ENCODE peak calls at places on chromosomes 1 and 21, in nine cellular contexts. One of them, this sample, is unnamed.
A peak's percentile ranks its signal among the peaks of the same experiment; 100 is the strongest.

GRCh38 chr1:206633708-206634121 is 1.6 kb upstream of the DYRK3 start:
- DNase-seq in activated CD4-positive, alpha-beta T cell treated with anti-CD3 and anti-CD28 coated beads, Interleukin-2, amount 50 U/mL, for 4 hours: no peak
- DNase-seq in retina: no peak
- DNase-seq in mammary epithelial cell: peak; percentile 97
- DNase-seq in fibroblast of the aortic adventitia: peak; percentile 95
- DNase-seq in activated T-cell treated with anti-CD3 and anti-CD28 coated beads for 1 hour: no peak
- DNase-seq in Right ventricle myocardium superior: no peak
- DNase-seq in mesothelial cell of epicardium: no peak
- DNase-seq in AG20443: peak; percentile 72
- DNase-seq in this sample: no peak

GRCh38 chr1:195709821-195710220 is 898.4 kb downstream of the KCNT2 start:
- DNase-seq in activated CD4-positive, alpha-beta T cell treated with anti-CD3 and anti-CD28 coated beads, Interleukin-2, amount 50 U/mL, for 4 hours: no peak
- DNase-seq in retina: no peak
- DNase-seq in mammary epithelial cell: no peak
- DNase-seq in fibroblast of the aortic adventitia: no peak
- DNase-seq in activated T-cell treated with anti-CD3 and anti-CD28 coated beads for 1 hour: no peak
- DNase-seq in Right ventricle myocardium superior: no peak
- DNase-seq in mesothelial cell of epicardium: no peak
- DNase-seq in AG20443: no peak
- DNase-seq in this sample: no peak

GRCh38 chr21:41766883-41767605 is at the start of gene RIPK4:
- DNase-seq in activated CD4-positive, alpha-beta T cell treated with anti-CD3 and anti-CD28 coated beads, Interleukin-2, amount 50 U/mL, for 4 hours: peak; percentile 55
- DNase-seq in retina: no peak
- DNase-seq in mammary epithelial cell: peak; percentile 93
- DNase-seq in fibroblast of the aortic adventitia: peak; percentile 13
- DNase-seq in activated T-cell treated with anti-CD3 and anti-CD28 coated beads for 1 hour: peak; percentile 48
- DNase-seq in Right ventricle myocardium superior: no peak
- DNase-seq in mesothelial cell of epicardium: peak; percentile 65
- DNase-seq in AG20443: peak; percentile 91
- DNase-seq in this sample: peak; percentile 88

GRCh38 chr1:167196185-167196584 is 24.5 kb upstream of the POU2F1 start:
- DNase-seq in activated CD4-positive, alpha-beta T cell treated with anti-CD3 and anti-CD28 coated beads, Interleukin-2, amount 50 U/mL, for 4 hours: no peak
- DNase-seq in retina: no peak
- DNase-seq in mammary epithelial cell: peak; percentile 53
- DNase-seq in fibroblast of the aortic adventitia: no peak
- DNase-seq in activated T-cell treated with anti-CD3 and anti-CD28 coated beads for 1 hour: no peak
- DNase-seq in Right ventricle myocardium superior: no peak
- DNase-seq in mesothelial cell of epicardium: no peak
- DNase-seq in AG20443: no peak
- DNase-seq in this sample: no peak

GRCh38 chr1:212920895-212921294 is 29.4 kb upstream of the VASH2 start:
- DNase-seq in activated CD4-positive, alpha-beta T cell treated with anti-CD3 and anti-CD28 coated beads, Interleukin-2, amount 50 U/mL, for 4 hours: no peak
- DNase-seq in retina: no peak
- DNase-seq in mammary epithelial cell: no peak
- DNase-seq in fibroblast of the aortic adventitia: no peak
- DNase-seq in activated T-cell treated with anti-CD3 and anti-CD28 coated beads for 1 hour: no peak
- DNase-seq in Right ventricle myocardium superior: no peak
- DNase-seq in mesothelial cell of epicardium: no peak
- DNase-seq in AG20443: no peak
- DNase-seq in this sample: peak; percentile 53

GRCh38 chr1:184932319-184932718 is 42.0 kb downstream of the NIBAN1 start:
- DNase-seq in activated CD4-positive, alpha-beta T cell treated with anti-CD3 and anti-CD28 coated beads, Interleukin-2, amount 50 U/mL, for 4 hours: no peak
- DNase-seq in retina: no peak
- DNase-seq in mammary epithelial cell: no peak
- DNase-seq in fibroblast of the aortic adventitia: no peak
- DNase-seq in activated T-cell treated with anti-CD3 and anti-CD28 coated beads for 1 hour: no peak
- DNase-seq in Right ventricle myocardium superior: no peak
- DNase-seq in mesothelial cell of epicardium: no peak
- DNase-seq in AG20443: no peak
- DNase-seq in this sample: no peak

GRCh38 chr1:38817958-38818705 is 41.4 kb downstream of the RRAGC start:
- DNase-seq in activated CD4-positive, alpha-beta T cell treated with anti-CD3 and anti-CD28 coated beads, Interleukin-2, amount 50 U/mL, for 4 hours: peak; percentile 21
- DNase-seq in retina: peak; percentile 91
- DNase-seq in mammary epithelial cell: no peak
- DNase-seq in fibroblast of the aortic adventitia: no peak
- DNase-seq in activated T-cell treated with anti-CD3 and anti-CD28 coated beads for 1 hour: peak; percentile 27
- DNase-seq in Right ventricle myocardium superior: peak; percentile 61
- DNase-seq in mesothelial cell of epicardium: peak; percentile 59
- DNase-seq in AG20443: peak; percentile 80
- DNase-seq in this sample: peak; percentile 82

GRCh38 chr1:153368477-153368876 is 6.9 kb downstream of the S100A12 start:
- DNase-seq in activated CD4-positive, alpha-beta T cell treated with anti-CD3 and anti-CD28 coated beads, Interleukin-2, amount 50 U/mL, for 4 hours: no peak
- DNase-seq in retina: no peak
- DNase-seq in mammary epithelial cell: no peak
- DNase-seq in fibroblast of the aortic adventitia: no peak
- DNase-seq in activated T-cell treated with anti-CD3 and anti-CD28 coated beads for 1 hour: no peak
- DNase-seq in Right ventricle myocardium superior: no peak
- DNase-seq in mesothelial cell of epicardium: no peak
- DNase-seq in AG20443: no peak
- DNase-seq in this sample: no peak

GRCh38 chr1:205748398-205749093 is 1.4 kb downstream of the NUCKS1 start:
- DNase-seq in activated CD4-positive, alpha-beta T cell treated with anti-CD3 and anti-CD28 coated beads, Interleukin-2, amount 50 U/mL, for 4 hours: no peak
- DNase-seq in retina: no peak
- DNase-seq in mammary epithelial cell: peak; percentile 50
- DNase-seq in fibroblast of the aortic adventitia: peak; percentile 91
- DNase-seq in activated T-cell treated with anti-CD3 and anti-CD28 coated beads for 1 hour: no peak
- DNase-seq in Right ventricle myocardium superior: no peak
- DNase-seq in mesothelial cell of epicardium: no peak
- DNase-seq in AG20443: peak; percentile 45
- DNase-seq in this sample: peak; percentile 28

GRCh38 chr1:22710688-22711024 is at the start of gene EPHB2:
- DNase-seq in activated CD4-positive, alpha-beta T cell treated with anti-CD3 and anti-CD28 coated beads, Interleukin-2, amount 50 U/mL, for 4 hours: no peak
- DNase-seq in retina: no peak
- DNase-seq in mammary epithelial cell: peak; percentile 24
- DNase-seq in fibroblast of the aortic adventitia: peak; percentile 30
- DNase-seq in activated T-cell treated with anti-CD3 and anti-CD28 coated beads for 1 hour: no peak
- DNase-seq in Right ventricle myocardium superior: peak; percentile 66
- DNase-seq in mesothelial cell of epicardium: no peak
- DNase-seq in AG20443: peak; percentile 93
- DNase-seq in this sample: peak; percentile 79

GRCh38 chr1:221611930-221612777 is 129.7 kb downstream of the DUSP10 start:
- DNase-seq in activated CD4-positive, alpha-beta T cell treated with anti-CD3 and anti-CD28 coated beads, Interleukin-2, amount 50 U/mL, for 4 hours: no peak
- DNase-seq in retina: no peak
- DNase-seq in mammary epithelial cell: peak; percentile 79
- DNase-seq in fibroblast of the aortic adventitia: peak; percentile 90
- DNase-seq in activated T-cell treated with anti-CD3 and anti-CD28 coated beads for 1 hour: no peak
- DNase-seq in Right ventricle myocardium superior: peak; percentile 65
- DNase-seq in mesothelial cell of epicardium: no peak
- DNase-seq in AG20443: peak; percentile 90
- DNase-seq in this sample: peak; percentile 59

GRCh38 chr1:115911298-115911697 is 65.0 kb upstream of the SLC22A15 start:
- DNase-seq in activated CD4-positive, alpha-beta T cell treated with anti-CD3 and anti-CD28 coated beads, Interleukin-2, amount 50 U/mL, for 4 hours: no peak
- DNase-seq in retina: peak; percentile 41
- DNase-seq in mammary epithelial cell: peak; percentile 26
- DNase-seq in fibroblast of the aortic adventitia: no peak
- DNase-seq in activated T-cell treated with anti-CD3 and anti-CD28 coated beads for 1 hour: no peak
- DNase-seq in Right ventricle myocardium superior: no peak
- DNase-seq in mesothelial cell of epicardium: no peak
- DNase-seq in AG20443: no peak
- DNase-seq in this sample: no peak

GRCh38 chr21:42695324-42696025 is 42.1 kb downstream of the PDE9A start:
- DNase-seq in activated CD4-positive, alpha-beta T cell treated with anti-CD3 and anti-CD28 coated beads, Interleukin-2, amount 50 U/mL, for 4 hours: no peak
- DNase-seq in retina: no peak
- DNase-seq in mammary epithelial cell: peak; percentile 43
- DNase-seq in fibroblast of the aortic adventitia: peak; percentile 30
- DNase-seq in activated T-cell treated with anti-CD3 and anti-CD28 coated beads for 1 hour: no peak
- DNase-seq in Right ventricle myocardium superior: no peak
- DNase-seq in mesothelial cell of epicardium: no peak
- DNase-seq in AG20443: no peak
- DNase-seq in this sample: no peak

GRCh38 chr1:9651565-9652378 is at the start of gene PIK3CD:
- DNase-seq in activated CD4-positive, alpha-beta T cell treated with anti-CD3 and anti-CD28 coated beads, Interleukin-2, amount 50 U/mL, for 4 hours: peak; percentile 27
- DNase-seq in retina: peak; percentile 75
- DNase-seq in mammary epithelial cell: peak; percentile 25
- DNase-seq in fibroblast of the aortic adventitia: peak; percentile 11
- DNase-seq in activated T-cell treated with anti-CD3 and anti-CD28 coated beads for 1 hour: peak; percentile 25
- DNase-seq in Right ventricle myocardium superior: peak; percentile 60
- DNase-seq in mesothelial cell of epicardium: peak; percentile 34
- DNase-seq in AG20443: peak; percentile 69
- DNase-seq in this sample: peak; percentile 62

GRCh38 chr1:51100264-51100880 is 1.7 kb upstream of the C1orf185 start:
- DNase-seq in activated CD4-positive, alpha-beta T cell treated with anti-CD3 and anti-CD28 coated beads, Interleukin-2, amount 50 U/mL, for 4 hours: no peak
- DNase-seq in retina: no peak
- DNase-seq in mammary epithelial cell: no peak
- DNase-seq in fibroblast of the aortic adventitia: no peak
- DNase-seq in activated T-cell treated with anti-CD3 and anti-CD28 coated beads for 1 hour: no peak
- DNase-seq in Right ventricle myocardium superior: no peak
- DNase-seq in mesothelial cell of epicardium: no peak
- DNase-seq in AG20443: no peak
- DNase-seq in this sample: no peak

GRCh38 chr1:103256490-103256889 is 148.2 kb upstream of the COL11A1 start:
- DNase-seq in activated CD4-positive, alpha-beta T cell treated with anti-CD3 and anti-CD28 coated beads, Interleukin-2, amount 50 U/mL, for 4 hours: no peak
- DNase-seq in retina: no peak
- DNase-seq in mammary epithelial cell: no peak
- DNase-seq in fibroblast of the aortic adventitia: peak; percentile 25
- DNase-seq in activated T-cell treated with anti-CD3 and anti-CD28 coated beads for 1 hour: no peak
- DNase-seq in Right ventricle myocardium superior: no peak
- DNase-seq in mesothelial cell of epicardium: no peak
- DNase-seq in AG20443: no peak
- DNase-seq in this sample: no peak

GRCh38 chr21:45886610-45887026 is 95.0 kb upstream of the COL6A1 start:
- DNase-seq in activated CD4-positive, alpha-beta T cell treated with anti-CD3 and anti-CD28 coated beads, Interleukin-2, amount 50 U/mL, for 4 hours: peak; percentile 28
- DNase-seq in retina: no peak
- DNase-seq in mammary epithelial cell: no peak
- DNase-seq in fibroblast of the aortic adventitia: no peak
- DNase-seq in activated T-cell treated with anti-CD3 and anti-CD28 coated beads for 1 hour: no peak
- DNase-seq in Right ventricle myocardium superior: no peak
- DNase-seq in mesothelial cell of epicardium: no peak
- DNase-seq in AG20443: no peak
- DNase-seq in this sample: no peak

GRCh38 chr1:202616355-202616910 is 93.8 kb downstream of the SYT2 start:
- DNase-seq in activated CD4-positive, alpha-beta T cell treated with anti-CD3 and anti-CD28 coated beads, Interleukin-2, amount 50 U/mL, for 4 hours: no peak
- DNase-seq in retina: no peak
- DNase-seq in mammary epithelial cell: no peak
- DNase-seq in fibroblast of the aortic adventitia: no peak
- DNase-seq in activated T-cell treated with anti-CD3 and anti-CD28 coated beads for 1 hour: no peak
- DNase-seq in Right ventricle myocardium superior: no peak
- DNase-seq in mesothelial cell of epicardium: no peak
- DNase-seq in AG20443: no peak
- DNase-seq in this sample: no peak

GRCh38 chr1:35622510-35623171 is 18.7 kb downstream of the PSMB2 start:
- DNase-seq in activated CD4-positive, alpha-beta T cell treated with anti-CD3 and anti-CD28 coated beads, Interleukin-2, amount 50 U/mL, for 4 hours: no peak
- DNase-seq in retina: no peak
- DNase-seq in mammary epithelial cell: no peak
- DNase-seq in fibroblast of the aortic adventitia: no peak
- DNase-seq in activated T-cell treated with anti-CD3 and anti-CD28 coated beads for 1 hour: no peak
- DNase-seq in Right ventricle myocardium superior: no peak
- DNase-seq in mesothelial cell of epicardium: no peak
- DNase-seq in AG20443: no peak
- DNase-seq in this sample: no peak

GRCh38 chr1:37999434-38000232 is 5.7 kb downstream of the FHL3 start:
- DNase-seq in activated CD4-positive, alpha-beta T cell treated with anti-CD3 and anti-CD28 coated beads, Interleukin-2, amount 50 U/mL, for 4 hours: no peak
- DNase-seq in retina: no peak
- DNase-seq in mammary epithelial cell: no peak
- DNase-seq in fibroblast of the aortic adventitia: peak; percentile 76
- DNase-seq in activated T-cell treated with anti-CD3 and anti-CD28 coated beads for 1 hour: no peak
- DNase-seq in Right ventricle myocardium superior: peak; percentile 76
- DNase-seq in mesothelial cell of epicardium: no peak
- DNase-seq in AG20443: peak; percentile 42
- DNase-seq in this sample: no peak

GRCh38 chr1:25772692-25773245 is 27.2 kb upstream of the SELENON start:
- DNase-seq in activated CD4-positive, alpha-beta T cell treated with anti-CD3 and anti-CD28 coated beads, Interleukin-2, amount 50 U/mL, for 4 hours: no peak
- DNase-seq in retina: no peak
- DNase-seq in mammary epithelial cell: no peak
- DNase-seq in fibroblast of the aortic adventitia: no peak
- DNase-seq in activated T-cell treated with anti-CD3 and anti-CD28 coated beads for 1 hour: no peak
- DNase-seq in Right ventricle myocardium superior: no peak
- DNase-seq in mesothelial cell of epicardium: no peak
- DNase-seq in AG20443: no peak
- DNase-seq in this sample: no peak

GRCh38 chr1:81654147-81654546 is 146.6 kb upstream of the ADGRL2 start:
- DNase-seq in activated CD4-positive, alpha-beta T cell treated with anti-CD3 and anti-CD28 coated beads, Interleukin-2, amount 50 U/mL, for 4 hours: no peak
- DNase-seq in retina: no peak
- DNase-seq in mammary epithelial cell: peak; percentile 49
- DNase-seq in fibroblast of the aortic adventitia: no peak
- DNase-seq in activated T-cell treated with anti-CD3 and anti-CD28 coated beads for 1 hour: no peak
- DNase-seq in Right ventricle myocardium superior: no peak
- DNase-seq in mesothelial cell of epicardium: no peak
- DNase-seq in AG20443: no peak
- DNase-seq in this sample: no peak

GRCh38 chr1:40312238-40313205 is 4.6 kb downstream of the COL9A2 start:
- DNase-seq in activated CD4-positive, alpha-beta T cell treated with anti-CD3 and anti-CD28 coated beads, Interleukin-2, amount 50 U/mL, for 4 hours: no peak
- DNase-seq in retina: no peak
- DNase-seq in mammary epithelial cell: no peak
- DNase-seq in fibroblast of the aortic adventitia: no peak
- DNase-seq in activated T-cell treated with anti-CD3 and anti-CD28 coated beads for 1 hour: no peak
- DNase-seq in Right ventricle myocardium superior: peak; percentile 67
- DNase-seq in mesothelial cell of epicardium: no peak
- DNase-seq in AG20443: no peak
- DNase-seq in this sample: peak; percentile 6

GRCh38 chr1:36322085-36322785 is 1.2 kb downstream of the EVA1B start:
- DNase-seq in activated CD4-positive, alpha-beta T cell treated with anti-CD3 and anti-CD28 coated beads, Interleukin-2, amount 50 U/mL, for 4 hours: no peak
- DNase-seq in retina: peak; percentile 72
- DNase-seq in mammary epithelial cell: no peak
- DNase-seq in fibroblast of the aortic adventitia: no peak
- DNase-seq in activated T-cell treated with anti-CD3 and anti-CD28 coated beads for 1 hour: no peak
- DNase-seq in Right ventricle myocardium superior: no peak
- DNase-seq in mesothelial cell of epicardium: no peak
- DNase-seq in AG20443: peak; percentile 47
- DNase-seq in this sample: no peak

GRCh38 chr1:67339623-67340343 is 32.1 kb downstream of the IL12RB2 start:
- DNase-seq in activated CD4-positive, alpha-beta T cell treated with anti-CD3 and anti-CD28 coated beads, Interleukin-2, amount 50 U/mL, for 4 hours: no peak
- DNase-seq in retina: no peak
- DNase-seq in mammary epithelial cell: peak; percentile 75
- DNase-seq in fibroblast of the aortic adventitia: peak; percentile 49
- DNase-seq in activated T-cell treated with anti-CD3 and anti-CD28 coated beads for 1 hour: no peak
- DNase-seq in Right ventricle myocardium superior: no peak
- DNase-seq in mesothelial cell of epicardium: no peak
- DNase-seq in AG20443: peak; percentile 56
- DNase-seq in this sample: peak; percentile 32

GRCh38 chr1:7644906-7645750 is 126.0 kb upstream of the VAMP3 start:
- DNase-seq in activated CD4-positive, alpha-beta T cell treated with anti-CD3 and anti-CD28 coated beads, Interleukin-2, amount 50 U/mL, for 4 hours: no peak
- DNase-seq in retina: no peak
- DNase-seq in mammary epithelial cell: peak; percentile 9
- DNase-seq in fibroblast of the aortic adventitia: no peak
- DNase-seq in activated T-cell treated with anti-CD3 and anti-CD28 coated beads for 1 hour: no peak
- DNase-seq in Right ventricle myocardium superior: peak; percentile 75
- DNase-seq in mesothelial cell of epicardium: no peak
- DNase-seq in AG20443: no peak
- DNase-seq in this sample: no peak

GRCh38 chr21:27722095-27722494 is 755.2 kb upstream of the ADAMTS5 start:
- DNase-seq in activated CD4-positive, alpha-beta T cell treated with anti-CD3 and anti-CD28 coated beads, Interleukin-2, amount 50 U/mL, for 4 hours: no peak
- DNase-seq in retina: no peak
- DNase-seq in mammary epithelial cell: peak; percentile 40
- DNase-seq in fibroblast of the aortic adventitia: no peak
- DNase-seq in activated T-cell treated with anti-CD3 and anti-CD28 coated beads for 1 hour: no peak
- DNase-seq in Right ventricle myocardium superior: no peak
- DNase-seq in mesothelial cell of epicardium: no peak
- DNase-seq in AG20443: no peak
- DNase-seq in this sample: no peak

GRCh38 chr1:167065481-167065880 is 24.7 kb downstream of the GPA33 start:
- DNase-seq in activated CD4-positive, alpha-beta T cell treated with anti-CD3 and anti-CD28 coated beads, Interleukin-2, amount 50 U/mL, for 4 hours: no peak
- DNase-seq in retina: no peak
- DNase-seq in mammary epithelial cell: no peak
- DNase-seq in fibroblast of the aortic adventitia: no peak
- DNase-seq in activated T-cell treated with anti-CD3 and anti-CD28 coated beads for 1 hour: no peak
- DNase-seq in Right ventricle myocardium superior: no peak
- DNase-seq in mesothelial cell of epicardium: no peak
- DNase-seq in AG20443: no peak
- DNase-seq in this sample: no peak

GRCh38 chr1:214637722-214638473 is 34.9 kb downstream of the CENPF start:
- DNase-seq in activated CD4-positive, alpha-beta T cell treated with anti-CD3 and anti-CD28 coated beads, Interleukin-2, amount 50 U/mL, for 4 hours: no peak
- DNase-seq in retina: peak; percentile 11
- DNase-seq in mammary epithelial cell: peak; percentile 46
- DNase-seq in fibroblast of the aortic adventitia: peak; percentile 77
- DNase-seq in activated T-cell treated with anti-CD3 and anti-CD28 coated beads for 1 hour: peak; percentile 5
- DNase-seq in Right ventricle myocardium superior: no peak
- DNase-seq in mesothelial cell of epicardium: no peak
- DNase-seq in AG20443: peak; percentile 58
- DNase-seq in this sample: peak; percentile 49

GRCh38 chr1:227805606-227806197 is 9.8 kb upstream of the PRSS38 start:
- DNase-seq in activated CD4-positive, alpha-beta T cell treated with anti-CD3 and anti-CD28 coated beads, Interleukin-2, amount 50 U/mL, for 4 hours: no peak
- DNase-seq in retina: no peak
- DNase-seq in mammary epithelial cell: peak; percentile 99
- DNase-seq in fibroblast of the aortic adventitia: peak; percentile 96
- DNase-seq in activated T-cell treated with anti-CD3 and anti-CD28 coated beads for 1 hour: no peak
- DNase-seq in Right ventricle myocardium superior: no peak
- DNase-seq in mesothelial cell of epicardium: no peak
- DNase-seq in AG20443: peak; percentile 87
- DNase-seq in this sample: no peak

GRCh38 chr1:159653201-159653600 is 61.2 kb downstream of the CRP start:
- DNase-seq in activated CD4-positive, alpha-beta T cell treated with anti-CD3 and anti-CD28 coated beads, Interleukin-2, amount 50 U/mL, for 4 hours: no peak
- DNase-seq in retina: no peak
- DNase-seq in mammary epithelial cell: no peak
- DNase-seq in fibroblast of the aortic adventitia: peak; percentile 59
- DNase-seq in activated T-cell treated with anti-CD3 and anti-CD28 coated beads for 1 hour: no peak
- DNase-seq in Right ventricle myocardium superior: no peak
- DNase-seq in mesothelial cell of epicardium: no peak
- DNase-seq in AG20443: peak; percentile 61
- DNase-seq in this sample: no peak